ENCODE peak calls at places on chromosomes 2 and 18, in five cellular contexts. P is H1, Q is left ventricle myocardium inferior, C is heart right ventricle, J is SK-N-SH. Y is an unnamed sample. For H3K4me1, the result is how much of the 10 kb centered on the place peaks cover.

GRCh38 chr2:233856184-233856583 is 1.8 kb upstream of the HJURP start:
- DNase-seq in P (no peak), Q (no peak), C (no peak), J (no peak), Y (no peak)

GRCh38 chr2:9519250-9519649 is 36.4 kb downstream of the ADAM17 start:
- DNase-seq in P (no peak), Q (no peak), C (no peak), J (no peak), Y (no peak)

GRCh38 chr2:173872714-173873113 is 92.5 kb downstream of the SP3 start:
- DNase-seq in P (no peak), Q (no peak), C (no peak), J (no peak), Y (peak)

GRCh38 chr2:7593286-7593685 is 676.1 kb downstream of the RNF144A start:
- DNase-seq in P (no peak), Q (no peak), C (no peak), J (no peak), Y (no peak)

GRCh38 chr2:126804347-126804746 is 94.3 kb upstream of the TEX51 start:
- DNase-seq in P (no peak), Q (no peak), C (no peak), J (no peak), Y (peak)

GRCh38 chr2:213187833-213188532 is 36.6 kb upstream of the IKZF2 start:
- DNase-seq in P (peak), Q (no peak), C (no peak), J (no peak), Y (no peak)

GRCh38 chr2:210399440-210400041 is 77.0 kb downstream of the LANCL1 start:
- DNase-seq in P (no peak), Q (no peak), C (no peak), J (no peak), Y (no peak)

GRCh38 chr2:218091743-218092142 is 22.7 kb downstream of the RUFY4 start:
- DNase-seq in P (no peak), Q (no peak), C (no peak), J (no peak), Y (no peak)

GRCh38 chr2:73993799-73994543 is 9.3 kb downstream of the TET3 start:
- DNase-seq in P (no peak), Q (no peak), C (no peak), J (no peak), Y (no peak)

GRCh38 chr2:196991061-196991460 is 64.6 kb upstream of the PGAP1 start:
- DNase-seq in P (no peak), Q (no peak), C (no peak), J (no peak), Y (no peak)

GRCh38 chr2:40814621-40815020 is 362.7 kb upstream of the SLC8A1 start:
- DNase-seq in P (no peak), Q (no peak), C (no peak), J (no peak), Y (no peak)

GRCh38 chr2:226638576-226638975 is 161.0 kb downstream of the IRS1 start:
- DNase-seq in P (no peak), Q (no peak), C (no peak), J (no peak), Y (no peak)

GRCh38 chr2:150222317-150222716 is 265.1 kb downstream of the RND3 start:
- DNase-seq in P (no peak), Q (no peak), C (no peak), J (peak), Y (no peak)

GRCh38 chr2:33134086-33134763 is 187.5 kb downstream of the LTBP1 start:
- DNase-seq in P (no peak), Q (peak), C (peak), J (no peak), Y (peak)

GRCh38 chr2:57542081-57542480 is 504.5 kb upstream of the VRK2 start:
- DNase-seq in P (no peak), Q (no peak), C (no peak), J (no peak), Y (no peak)

GRCh38 chr2:241356871-241357260 is 781 bp downstream of the FARP2 start:
- DNase-seq in P (no peak), Q (no peak), C (no peak), J (no peak), Y (no peak)

GRCh38 chr18:2655954-2656236 is 369 bp downstream of the SMCHD1 start:
- DNase-seq in P (no peak), Q (no peak), C (peak), J (no peak), Y (no peak)

GRCh38 chr2:85413592-85414421 is 3.6 kb upstream of the CAPG start:
- DNase-seq in P (no peak), Q (no peak), C (no peak), J (no peak), Y (peak)

GRCh38 chr2:32772623-32773221 is 144.9 kb downstream of the TTC27 start:
- DNase-seq in P (peak), Q (no peak), C (peak), J (peak), Y (no peak)

GRCh38 chr2:40213071-40213470 is 238.8 kb downstream of the SLC8A1 start:
- DNase-seq in P (no peak), Q (no peak), C (no peak), J (no peak), Y (no peak)

GRCh38 chr2:232400244-232401015 is 6.2 kb upstream of the ALPG start:
- DNase-seq in P (no peak), Q (no peak), C (no peak), J (no peak), Y (no peak)

GRCh38 chr2:238096311-238097011 is 3.7 kb upstream of the ESPNL start:
- DNase-seq in P (no peak), Q (no peak), C (no peak), J (peak), Y (no peak)

GRCh38 chr2:11642972-11643371 is 27.0 kb downstream of the NTSR2 start:
- DNase-seq in P (no peak), Q (no peak), C (no peak), J (no peak), Y (no peak)

GRCh38 chr2:48532824-48533223 is 2.9 kb downstream of the STON1 start:
- DNase-seq in P (no peak), Q (no peak), C (no peak), J (no peak), Y (no peak)

GRCh38 chr2:111122631-111123421 is 2.1 kb downstream of the BCL2L11 start:
- DNase-seq in P (no peak), Q (peak), C (peak), J (peak), Y (peak)

GRCh38 chr2:20839052-20839451 is 16.2 kb upstream of the LDAH start:
- DNase-seq in P (no peak), Q (no peak), C (no peak), J (no peak), Y (no peak)

GRCh38 chr2:186306754-186307153 is 179.3 kb upstream of the ZC3H15 start:
- DNase-seq in P (no peak), Q (no peak), C (no peak), J (no peak), Y (no peak)

GRCh38 chr2:7378642-7379041 is 461.4 kb downstream of the RNF144A start:
- DNase-seq in P (no peak), Q (no peak), C (no peak), J (peak), Y (no peak)

GRCh38 chr2:40642261-40642660 is 190.4 kb upstream of the SLC8A1 start:
- DNase-seq in P (no peak), Q (no peak), C (no peak), J (no peak), Y (no peak)

GRCh38 chr18:74513149-74513882 is 17.2 kb downstream of the CNDP2 start:
- DNase-seq in P (no peak), Q (no peak), C (no peak), J (no peak), Y (no peak)

GRCh38 chr2:220509921-220510320 is 882.5 kb downstream of the SLC4A3 start:
- DNase-seq in P (no peak), Q (no peak), C (no peak), J (no peak), Y (no peak)

GRCh38 chr2:239822146-239822945 is 202.8 kb downstream of the NDUFA10 start:
- DNase-seq in P (no peak), Q (no peak), C (peak), J (no peak), Y (peak)

GRCh38 chr2:54274781-54275242 is 18.8 kb upstream of the TSPYL6 start:
- DNase-seq in P (no peak), Q (no peak), C (no peak), J (no peak), Y (no peak)

GRCh38 chr2:180456811-180457210 is 449.7 kb upstream of the CWC22 start:
- DNase-seq in P (no peak), Q (no peak), C (no peak), J (no peak), Y (no peak)

GRCh38 chr2:69917854-69918253 is 2.9 kb downstream of the MXD1 start:
- DNase-seq in P (no peak), Q (no peak), C (no peak), J (no peak), Y (no peak)

GRCh38 chr2:176473177-176473576 is 203.9 kb downstream of the MTX2 start:
- DNase-seq in P (no peak), Q (no peak), C (peak), J (no peak), Y (no peak)

GRCh38 chr18:23629444-23629946 is 33.2 kb downstream of the ANKRD29 start:
- DNase-seq in P (no peak), Q (no peak), C (no peak), J (no peak), Y (peak)

GRCh38 chr18:23627325-23627724 is 35.4 kb downstream of the ANKRD29 start:
- DNase-seq in P (no peak), Q (no peak), C (no peak), J (no peak), Y (peak)

GRCh38 chr18:23623040-23623439 is 36.7 kb upstream of the NPC1 start:
- DNase-seq in P (no peak), Q (no peak), C (no peak), J (peak), Y (no peak)

GRCh38 chr18:23627964-23628363 is 34.7 kb downstream of the ANKRD29 start:
- DNase-seq in P (no peak), Q (no peak), C (no peak), J (no peak), Y (no peak)

GRCh38 chr18:23626451-23627279 is 36.0 kb downstream of the ANKRD29 start:
- DNase-seq in P (no peak), Q (no peak), C (no peak), J (no peak), Y (no peak)
- H3K4me1 ChIP-seq in P (under half), Q (under half), C (under half), J (under half), Y (under half)

GRCh38 chr2:75557474-75558131 is 3.1 kb downstream of the EVA1A start:
- DNase-seq in P (no peak), Q (no peak), C (no peak), J (no peak), Y (no peak)
- H3K4me1 ChIP-seq in P (under half), Q (under half), C (under half), J (under half), Y (under half)

GRCh38 chr2:120924924-120925323 is 189.3 kb downstream of the GLI2 start:
- DNase-seq in P (no peak), Q (no peak), C (no peak), J (no peak), Y (no peak)
- H3K4me1 ChIP-seq in P (under half), Q (under half), C (under half), J (under half), Y (under half)

GRCh38 chr18:77057043-77057442 is 75.5 kb downstream of the MBP start:
- DNase-seq in P (no peak), Q (peak), C (no peak), J (no peak), Y (no peak)
- H3K4me1 ChIP-seq in P (under half), Q (half or more), C (under half), J (under half), Y (under half)

GRCh38 chr18:44781890-44782289 is 101.2 kb downstream of the SETBP1 start:
- DNase-seq in P (no peak), Q (no peak), C (no peak), J (no peak), Y (no peak)

GRCh38 chr18:44783371-44783770 is 102.7 kb downstream of the SETBP1 start:
- DNase-seq in P (no peak), Q (no peak), C (no peak), J (no peak), Y (no peak)

GRCh38 chr18:44779893-44780292 is 99.2 kb downstream of the SETBP1 start:
- DNase-seq in P (no peak), Q (no peak), C (no peak), J (no peak), Y (no peak)

GRCh38 chr18:44786257-44786656 is 105.6 kb downstream of the SETBP1 start:
- DNase-seq in P (no peak), Q (no peak), C (no peak), J (no peak), Y (no peak)

DNA sequence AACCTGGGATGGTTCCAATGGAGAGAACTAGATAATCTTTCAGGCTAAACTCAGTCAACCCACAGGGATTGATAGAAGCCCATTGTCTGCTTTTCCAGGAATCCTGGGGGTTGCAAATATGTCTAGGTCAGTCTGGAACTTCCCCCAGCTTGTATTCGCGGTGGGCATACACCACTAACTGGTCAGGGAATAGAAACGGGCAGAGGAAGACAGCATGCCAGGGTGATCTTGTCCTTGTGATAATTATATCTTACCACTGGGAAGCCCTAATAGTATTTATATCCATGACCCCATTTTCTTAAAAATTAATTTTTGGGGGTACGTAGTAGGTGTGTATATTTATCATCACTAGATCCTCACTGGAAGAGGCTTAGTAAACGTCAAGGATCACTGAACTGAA is 101.9 kb downstream of the SETBP1 start:
- DNase-seq in P (no peak), Q (no peak), C (no peak), J (no peak), Y (no peak)
- H3K4me1 ChIP-seq in P (under half), Q (under half), C (under half), J (under half), Y (under half)